ENCODE peak calls at places on chromosome 10, in seven cellular contexts. V is GM12878, Z is SK-N-SH, W is K562, K is GM12892, A is H1, U is HepG2. H is an unnamed sample.

GRCh38 chr10:61271127-61271780 is 181.9 kb downstream of the TMEM26 start:
- DNase-seq in V (no peak), Z (no peak), W (no peak), K (no peak), A (no peak), U (peak), H (no peak)

GRCh38 chr10:80538481-80539185 is 931 bp downstream of the SH2D4B start:
- DNase-seq in V (no peak), Z (no peak), W (no peak), K (no peak), A (peak), U (no peak), H (no peak)

GRCh38 chr10:86711957-86712708 is 43.8 kb downstream of the LDB3 start:
- DNase-seq in V (peak), Z (peak), W (no peak), K (peak), A (no peak), U (no peak), H (peak)

GRCh38 chr10:83932245-83932644 is 207.1 kb upstream of the GHITM start:
- DNase-seq in V (no peak), Z (no peak), W (no peak), K (no peak), A (no peak), U (no peak), H (no peak)

GRCh38 chr10:14449293-14449815 is 118.6 kb upstream of the FRMD4A start:
- DNase-seq in V (no peak), Z (no peak), W (no peak), K (no peak), A (no peak), U (no peak), H (no peak)

GRCh38 chr10:86365346-86366032 is 1.1 kb downstream of the GRID1 start:
- DNase-seq in V (no peak), Z (no peak), W (no peak), K (no peak), A (peak), U (no peak), H (peak)

GRCh38 chr10:117747636-117748035 is 205.1 kb downstream of the EMX2 start:
- DNase-seq in V (no peak), Z (no peak), W (no peak), K (no peak), A (no peak), U (no peak), H (no peak)

GRCh38 chr10:3068201-3068967 is 1.0 kb downstream of the PFKP start:
- DNase-seq in V (no peak), Z (peak), W (peak), K (peak), A (peak), U (no peak), H (peak)

GRCh38 chr10:62844280-62845011 is 28.3 kb upstream of the EGR2 start:
- DNase-seq in V (no peak), Z (no peak), W (no peak), K (no peak), A (no peak), U (no peak), H (no peak)

GRCh38 chr10:97336446-97336845 is 1.9 kb upstream of the FRAT2 start:
- DNase-seq in V (no peak), Z (no peak), W (no peak), K (no peak), A (no peak), U (no peak), H (no peak)

GRCh38 chr10:103278862-103279298 is 1.9 kb downstream of the INA start:
- DNase-seq in V (no peak), Z (no peak), W (peak), K (no peak), A (peak), U (no peak), H (peak)

GRCh38 chr10:28678687-28679457 is 1.6 kb downstream of the BAMBI start:
- DNase-seq in V (no peak), Z (no peak), W (peak), K (no peak), A (no peak), U (peak), H (no peak)

GRCh38 chr10:103593022-103593570 is 99.6 kb downstream of the NEURL1 start:
- DNase-seq in V (no peak), Z (no peak), W (no peak), K (no peak), A (no peak), U (no peak), H (no peak)

GRCh38 chr10:43082087-43082486 is 5.2 kb downstream of the RET start:
- DNase-seq in V (no peak), Z (no peak), W (no peak), K (no peak), A (no peak), U (no peak), H (no peak)

GRCh38 chr10:75395955-75396860 is 5.4 kb downstream of the ZNF503 start:
- DNase-seq in V (no peak), Z (no peak), W (no peak), K (no peak), A (peak), U (no peak), H (no peak)

GRCh38 chr10:118958984-118959916 is 70.3 kb upstream of the NANOS1 start:
- DNase-seq in V (no peak), Z (no peak), W (peak), K (no peak), A (peak), U (no peak), H (no peak)

GRCh38 chr10:112981553-112981952 is 31.5 kb downstream of the TCF7L2 start:
- DNase-seq in V (peak), Z (peak), W (no peak), K (no peak), A (no peak), U (no peak), H (peak)

GRCh38 chr10:86265236-86265876 is 101.2 kb downstream of the GRID1 start:
- DNase-seq in V (no peak), Z (peak), W (no peak), K (no peak), A (peak), U (no peak), H (no peak)

GRCh38 chr10:5943536-5943935 is 33.8 kb downstream of the IL15RA start:
- DNase-seq in V (no peak), Z (no peak), W (no peak), K (no peak), A (no peak), U (no peak), H (no peak)

GRCh38 chr10:121608669-121609190 is 10.5 kb upstream of the FGFR2 start:
- DNase-seq in V (no peak), Z (peak), W (peak), K (peak), A (peak), U (peak), H (peak)

GRCh38 chr10:43120116-43120947 is 17.9 kb upstream of the CSGALNACT2 start:
- DNase-seq in V (no peak), Z (no peak), W (no peak), K (no peak), A (no peak), U (no peak), H (no peak)

GRCh38 chr10:11373626-11374310 is 237.7 kb downstream of the USP6NL start:
- DNase-seq in V (no peak), Z (no peak), W (no peak), K (no peak), A (no peak), U (no peak), H (no peak)

GRCh38 chr10:75495434-75496190 is 64.2 kb downstream of the LRMDA start:
- DNase-seq in V (no peak), Z (no peak), W (no peak), K (no peak), A (no peak), U (peak), H (no peak)

GRCh38 chr10:53537508-53537907 is 764.9 kb upstream of the MBL2 start:
- DNase-seq in V (no peak), Z (peak), W (no peak), K (no peak), A (no peak), U (no peak), H (no peak)
- TF ChIP-seq TAF1 in V (no peak), Z (no peak), W (no peak), K (no peak), A (no peak), U (no peak), H (no peak)

GRCh38 chr10:131099028-131099427 is 212.5 kb downstream of the TCERG1L start:
- DNase-seq in V (no peak), Z (peak), W (no peak), K (no peak), A (no peak), U (no peak), H (no peak)
- TF ChIP-seq TAF1 in V (no peak), Z (no peak), W (no peak), K (no peak), A (no peak), U (no peak), H (no peak)

DNA sequence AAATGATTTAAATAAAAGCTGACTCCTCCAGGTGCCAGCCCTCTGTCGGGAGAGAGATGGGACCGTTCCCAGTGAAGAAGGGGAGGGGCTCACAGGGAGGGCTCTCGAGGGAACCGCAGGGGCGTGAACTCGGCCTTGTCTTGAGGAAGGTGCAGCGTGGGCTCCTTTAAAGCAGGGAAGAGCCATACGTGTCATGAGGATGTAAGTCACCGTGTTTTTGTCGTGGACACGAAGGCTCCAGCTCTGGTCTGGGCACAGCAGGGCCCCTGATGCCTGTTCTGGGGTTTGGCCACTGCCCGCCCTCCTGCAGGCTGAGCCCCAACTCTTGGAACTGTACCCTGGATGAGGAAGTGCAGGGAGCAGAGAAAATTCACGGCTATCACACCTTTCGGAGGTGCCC is 45.0 kb downstream of the JAKMIP3 start:
- DNase-seq in V (no peak), Z (no peak), W (no peak), K (no peak), A (no peak), U (no peak), H (no peak)
- TF ChIP-seq TAF1 in V (no peak), Z (no peak), W (no peak), K (no peak), A (no peak), U (no peak), H (no peak)

GRCh38 chr10:93462881-93463280 is 19.3 kb downstream of the MYOF start:
- DNase-seq in V (peak), Z (no peak), W (no peak), K (no peak), A (no peak), U (no peak), H (no peak)
- TF ChIP-seq TAF1 in V (no peak), Z (no peak), W (no peak), K (no peak), A (no peak), U (no peak), H (no peak)

DNA sequence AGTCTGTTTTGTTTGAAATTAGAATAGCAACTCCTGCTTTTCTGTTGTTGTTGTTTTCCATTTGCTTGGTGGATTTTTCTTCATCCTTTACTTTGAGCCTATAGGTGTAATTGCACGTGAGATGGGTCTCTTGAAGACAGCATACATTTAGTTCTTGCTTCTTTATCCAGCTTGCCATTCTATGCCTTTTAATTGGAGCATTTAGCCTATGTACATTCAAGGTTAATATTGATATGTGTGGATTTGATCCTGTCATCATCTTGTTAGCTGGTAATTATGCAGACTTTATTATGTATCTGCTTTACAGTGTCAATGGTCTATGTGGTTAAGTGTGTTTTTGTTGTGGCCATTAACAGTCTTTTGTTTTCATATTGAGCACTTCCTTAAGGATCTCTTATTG is 708.9 kb upstream of the ANKRD30A start:
- DNase-seq in V (no peak), Z (no peak), W (no peak), K (no peak), A (no peak), U (no peak), H (no peak)
- TF ChIP-seq TAF1 in V (no peak), Z (no peak), W (no peak), K (no peak), A (no peak), U (no peak), H (no peak)

GRCh38 chr10:88820990-88821389 is 18.5 kb downstream of the LIPM start:
- DNase-seq in V (no peak), Z (no peak), W (no peak), K (no peak), A (no peak), U (no peak), H (no peak)
- TF ChIP-seq TAF1 in V (no peak), Z (no peak), W (no peak), K (no peak), A (no peak), U (no peak), H (no peak)